ENCODE peak calls at places on chromosomes 16 and 17, in eight cellular contexts. U is pancreas, L is astrocyte of the spinal cord, K is A673, Y is brain microvascular endothelial cell, W is neural crest cell, A is K562, P is body of pancreas. X is an unnamed sample.

GRCh38 chr16:70642633-70643032 is 3.7 kb upstream of the IL34 start:
- DNase-seq in L (no peak), Y (no peak), P (no peak), A (no peak), W (no peak), K (no peak), U (no peak), X (no peak)

GRCh38 chr16:77955127-77955526 is 67.2 kb upstream of the CLEC3A start:
- DNase-seq in Y (no peak), W (no peak), U (no peak), K (no peak), A (no peak), P (no peak), L (no peak), X (no peak)

GRCh38 chr16:81035975-81036750 is 521 bp downstream of the ATMIN start:
- DNase-seq in U (peak; percentile 29), P (peak; percentile 33), K (peak; percentile 18), Y (peak; percentile 6), L (peak; percentile 27), W (peak; percentile 14), A (peak; percentile 50), X (peak; percentile 55)

GRCh38 chr16:21134053-21134452 is 16.6 kb downstream of the DNAH3 start:
- DNase-seq in U (no peak), A (no peak), Y (no peak), L (no peak), W (no peak), P (no peak), K (no peak), X (no peak)

GRCh38 chr16:30490210-30490609 is 17.7 kb downstream of the ITGAL start:
- DNase-seq in Y (no peak), A (no peak), K (no peak), W (no peak), U (no peak), L (no peak), P (no peak), X (no peak)

GRCh38 chr17:33142703-33143299 is 150.3 kb downstream of the ASIC2 start:
- DNase-seq in P (no peak), U (no peak), K (peak; percentile 31), A (peak; percentile 50), Y (no peak), W (peak; percentile 41), L (no peak), X (peak; percentile 58)

GRCh38 chr17:75344664-75345063 is 55.4 kb upstream of the SLC25A19 start:
- DNase-seq in P (no peak), A (peak; percentile 26), K (no peak), W (no peak), L (no peak), Y (no peak), U (no peak), X (no peak)

GRCh38 chr16:22625948-22626347 is 115.3 kb downstream of the NPIPB5 start:
- DNase-seq in Y (no peak), L (no peak), K (no peak), U (no peak), P (no peak), A (no peak), W (no peak), X (no peak)

GRCh38 chr16:720990-721764 is at the start of gene ANTKMT:
- DNase-seq in L (peak; percentile 65), Y (peak; percentile 28), P (peak; percentile 91), K (peak; percentile 90), W (peak; percentile 73), U (peak; percentile 87), A (peak; percentile 97), X (peak; percentile 80)

GRCh38 chr17:28524476-28525415 is 18.6 kb downstream of the FOXN1 start:
- DNase-seq in Y (peak; percentile 35), U (peak; percentile 50), L (peak; percentile 52), K (no peak), P (peak; percentile 89), A (peak; percentile 25), W (no peak), X (no peak)

GRCh38 chr17:81961554-81962498 is 839 bp upstream of the NOTUM start:
- DNase-seq in L (no peak), A (no peak), W (no peak), Y (no peak), K (no peak), U (no peak), P (no peak), X (no peak)

GRCh38 chr17:36665417-36665816 is 64.0 kb downstream of the MRM1 start:
- DNase-seq in P (no peak), A (no peak), L (no peak), Y (no peak), K (no peak), W (no peak), U (no peak), X (no peak)

GRCh38 chr17:69462010-69462409 is 47.5 kb downstream of the MAP2K6 start:
- DNase-seq in W (no peak), P (no peak), A (no peak), U (no peak), K (no peak), L (no peak), Y (no peak), X (no peak)

DNA sequence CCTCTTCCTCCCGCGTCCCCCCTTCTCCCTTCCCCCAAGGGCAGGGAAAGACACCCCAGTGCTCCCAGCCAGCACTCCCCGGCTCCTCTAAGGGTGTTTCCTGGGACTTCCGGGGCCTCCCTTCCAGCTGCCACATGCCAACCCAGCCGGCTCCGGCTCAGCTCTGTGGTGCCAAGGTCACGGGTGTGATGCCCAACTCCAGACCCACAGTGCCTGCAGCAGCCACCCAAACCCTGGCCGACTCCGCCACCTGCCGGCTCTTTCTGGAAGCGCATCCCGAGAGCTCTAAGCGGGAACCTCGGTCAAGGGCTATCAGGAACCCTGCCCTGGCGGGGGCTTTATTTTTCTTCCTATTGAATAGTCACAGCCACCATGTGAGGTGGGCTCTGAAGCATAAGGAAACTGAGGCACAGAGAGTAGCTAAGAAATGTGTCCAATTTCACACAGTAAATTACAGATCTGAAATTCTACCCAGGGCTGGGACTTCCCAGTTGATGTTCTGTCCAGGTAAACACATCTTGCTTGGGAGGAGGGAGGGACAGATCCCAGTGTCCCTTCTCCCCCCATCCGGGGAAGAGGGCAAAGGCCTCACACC is 3.3 kb upstream of the PPP1R1B start:
- DNase-seq in L (peak; percentile 36), A (peak; percentile 84), W (peak; percentile 94), U (peak; percentile 93), P (peak; percentile 97), K (peak; percentile 63), Y (peak; percentile 52), X (peak; percentile 51)
- TF ChIP-seq CTCF in L (peak; percentile 95), A (peak; percentile 84), W (peak; percentile 86), U (peak; percentile 92), P (peak; percentile 95), K (peak; percentile 70), Y (peak; percentile 95), X (peak; percentile 95)

GRCh38 chr17:53032861-53033271 is 789.9 kb upstream of the KIF2B start:
- DNase-seq in P (peak; percentile 46), K (peak; percentile 86), U (peak; percentile 29), L (peak; percentile 25), A (peak; percentile 9), W (peak; percentile 7), Y (no peak), X (no peak)
- TF ChIP-seq CTCF in P (peak; percentile 52), K (peak; percentile 71), U (peak; percentile 17), L (no peak), A (peak; percentile 12), W (peak; percentile 79), Y (peak; percentile 24), X (peak; percentile 36)

GRCh38 chr17:21095735-21096134 is 31.0 kb upstream of the DHRS7B start:
- DNase-seq in A (no peak), K (no peak), L (no peak), Y (no peak), P (no peak), U (no peak), W (no peak), X (no peak)
- TF ChIP-seq CTCF in A (no peak), K (no peak), L (no peak), Y (no peak), P (no peak), U (no peak), W (no peak), X (no peak)

GRCh38 chr16:79265701-79266100 is 334.8 kb downstream of the MAF start:
- DNase-seq in K (no peak), U (no peak), W (no peak), L (no peak), A (no peak), Y (no peak), P (no peak), X (no peak)

GRCh38 chr16:79264237-79265104 is 336.1 kb downstream of the MAF start:
- DNase-seq in A (no peak), K (no peak), W (no peak), P (no peak), U (no peak), Y (no peak), L (no peak), X (no peak)

GRCh38 chr16:79269211-79269863 is 331.2 kb downstream of the MAF start:
- DNase-seq in K (no peak), L (no peak), A (no peak), P (no peak), U (no peak), Y (no peak), W (no peak), X (no peak)

GRCh38 chr16:79267781-79268180 is 332.8 kb downstream of the MAF start:
- DNase-seq in A (no peak), Y (no peak), L (no peak), U (no peak), W (no peak), P (no peak), K (no peak), X (no peak)

GRCh38 chr16:79267146-79267545 is 333.4 kb downstream of the MAF start:
- DNase-seq in K (no peak), A (no peak), Y (no peak), W (no peak), P (no peak), U (no peak), L (no peak), X (no peak)
- TF ChIP-seq CTCF in K (no peak), A (no peak), Y (no peak), W (no peak), P (no peak), U (no peak), L (no peak), X (no peak)

GRCh38 chr17:57899822-57900221 is 50.0 kb upstream of the MRPS23 start:
- DNase-seq in A (no peak), K (no peak), Y (no peak), W (no peak), U (peak; percentile 72), L (no peak), P (peak; percentile 79), X (no peak)
- TF ChIP-seq CTCF in A (no peak), K (no peak), Y (no peak), W (no peak), U (no peak), L (no peak), P (no peak), X (no peak)

GRCh38 chr16:48157302-48157701 is 1.5 kb upstream of the ABCC12 start:
- DNase-seq in U (no peak), P (no peak), W (no peak), Y (no peak), L (no peak), K (no peak), A (no peak), X (no peak)
- TF ChIP-seq CTCF in U (no peak), P (no peak), W (no peak), Y (no peak), L (no peak), K (no peak), A (no peak), X (no peak)

DNA sequence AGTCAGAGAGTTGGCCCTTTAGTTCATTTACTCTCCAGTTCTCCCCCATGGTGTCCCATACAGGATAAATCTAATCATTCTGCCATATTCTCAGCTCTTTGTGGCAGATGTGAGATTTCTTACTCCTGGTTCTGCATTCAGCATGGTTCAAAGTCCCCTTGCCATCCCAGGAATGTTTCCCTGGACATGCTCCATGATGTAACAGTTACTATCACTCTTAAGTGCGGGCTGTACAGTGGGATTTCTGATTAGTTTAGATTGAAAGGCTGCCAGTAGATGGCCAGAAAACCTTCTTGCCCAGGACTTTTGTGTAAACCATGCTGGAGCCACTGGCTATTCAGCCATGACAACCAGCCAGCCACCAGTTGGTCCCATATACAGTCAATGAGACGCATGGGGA is 10.4 kb downstream of the KRT37 start:
- DNase-seq in A (no peak), K (no peak), P (no peak), L (no peak), W (no peak), U (no peak), Y (no peak), X (no peak)
- TF ChIP-seq CTCF in A (no peak), K (no peak), P (no peak), L (no peak), W (no peak), U (no peak), Y (no peak), X (no peak)

X was measured in mesothelial cell of epicardium.